ENCODE peak calls at places on chromosome 6, in seven cellular contexts. Y, F, S, V, J, O and P are unnamed samples.

GRCh38 chr6:1611572-1612385 is 2.1 kb downstream of the FOXC1 start:
- DNase-seq in Y (peak; percentile 35), F (no peak), S (peak; percentile 52), O (no peak), J (no peak), V (no peak), P (no peak)

GRCh38 chr6:49001856-49002255 is 461.2 kb downstream of the MMUT start:
- DNase-seq in J (no peak), F (no peak), S (no peak), O (no peak), V (no peak), Y (no peak), P (no peak)

GRCh38 chr6:10522929-10523573 is 1.9 kb downstream of the GCNT2 start:
- DNase-seq in F (no peak), V (peak; percentile 49), J (no peak), S (no peak), O (no peak), Y (peak; percentile 80), P (no peak)

GRCh38 chr6:144746902-144747469 is 461.9 kb downstream of the UTRN start:
- DNase-seq in O (no peak), F (no peak), Y (no peak), J (no peak), V (no peak), S (no peak), P (no peak)

GRCh38 chr6:132868057-132868456 is 53.7 kb downstream of the RPS12 start:
- DNase-seq in J (no peak), O (no peak), Y (no peak), F (no peak), V (no peak), S (no peak), P (no peak)

GRCh38 chr6:95203153-95203754 is 374.1 kb upstream of the MANEA start:
- DNase-seq in S (peak; percentile 6), F (no peak), J (peak; percentile 23), O (peak; percentile 8), Y (peak; percentile 10), V (no peak), P (no peak)

GRCh38 chr6:11921017-11921438 is 91.1 kb upstream of the HIVEP1 start:
- DNase-seq in O (peak; percentile 90), F (peak; percentile 53), J (peak; percentile 8), Y (no peak), S (peak; percentile 46), V (no peak), P (peak; percentile 75)

GRCh38 chr6:112243861-112244415 is 10.4 kb downstream of the LAMA4 start:
- DNase-seq in V (no peak), O (no peak), Y (no peak), J (no peak), S (peak; percentile 16), F (no peak), P (no peak)

GRCh38 chr6:72933216-72933615 is 292.1 kb downstream of the KHDC1L start:
- DNase-seq in S (no peak), Y (no peak), V (no peak), F (no peak), O (no peak), J (no peak), P (no peak)

GRCh38 chr6:137700751-137701477 is 166.1 kb upstream of the TNFAIP3 start:
- DNase-seq in O (no peak), F (no peak), Y (peak; percentile 53), J (no peak), V (no peak), S (no peak), P (no peak)

GRCh38 chr6:68726307-68726706 is 91.2 kb downstream of the ADGRB3 start:
- DNase-seq in Y (no peak), J (no peak), S (no peak), F (no peak), V (no peak), O (no peak), P (no peak)

GRCh38 chr6:26576407-26576843 is 20.3 kb upstream of the ABT1 start:
- DNase-seq in Y (no peak), O (peak; percentile 35), V (no peak), S (peak; percentile 8), J (no peak), F (no peak), P (no peak)

GRCh38 chr6:157682856-157683481 is 140.1 kb upstream of the SNX9 start:
- DNase-seq in F (no peak), Y (peak; percentile 30), V (no peak), S (peak; percentile 40), J (no peak), O (no peak), P (no peak)

GRCh38 chr6:113662688-113663333 is 194.3 kb upstream of the MARCKS start:
- DNase-seq in O (no peak), S (no peak), F (no peak), J (no peak), V (no peak), Y (no peak), P (no peak)

GRCh38 chr6:130020892-130021483 is 2.6 kb downstream of the L3MBTL3 start:
- DNase-seq in Y (peak; percentile 81), F (peak; percentile 87), V (peak; percentile 86), J (peak; percentile 85), S (peak; percentile 93), O (peak; percentile 58), P (peak; percentile 93)
- TF ChIP-seq POLR2AphosphoS5 in Y (no peak), F (no peak), V (no peak), J (no peak), S (no peak), O (no peak), P (peak; percentile 35)

GRCh38 chr6:167791036-167791779 is 35.5 kb upstream of the AFDN start:
- DNase-seq in J (no peak), Y (peak; percentile 53), V (no peak), S (no peak), F (no peak), O (no peak), P (no peak)
- TF ChIP-seq POLR2A in J (no peak), Y (no peak), V (no peak), S (no peak), F (no peak), O (no peak), P (no peak)

DNA sequence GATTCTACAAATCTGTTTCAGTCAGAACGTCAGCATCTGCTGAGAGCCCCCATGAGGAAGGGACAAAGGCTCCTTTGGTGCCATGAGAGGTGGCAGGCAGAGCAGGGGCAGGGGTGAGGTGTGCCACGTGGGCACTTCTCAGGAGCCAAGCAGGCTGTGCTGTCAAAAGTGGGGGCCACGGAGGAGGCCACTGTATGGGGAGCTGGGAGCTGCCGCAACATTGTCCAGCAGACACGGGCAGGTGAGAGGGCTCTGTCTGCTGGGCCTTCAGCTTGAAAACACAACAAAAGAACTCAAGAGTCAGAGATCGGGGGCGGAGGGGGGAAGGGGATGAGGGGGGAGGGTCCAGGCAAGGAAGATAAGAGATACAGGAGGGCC is 21.6 kb upstream of the FOXP4 start:
- DNase-seq in Y (peak; percentile 77), F (no peak), V (no peak), J (no peak), S (no peak), O (no peak), P (no peak)
- H3K27me3 ChIP-seq in Y (no peaks in the 10 kb centered on the region), F (peaks cover 20% of the 10 kb centered on the region), V (no peaks in the 10 kb centered on the region), J (no peaks in the 10 kb centered on the region), S (no peaks in the 10 kb centered on the region), O (peaks cover 18% of the 10 kb centered on the region), P (no peaks in the 10 kb centered on the region)

GRCh38 chr6:169908403-169908933 is 157.0 kb downstream of the ERMARD start:
- DNase-seq in F (no peak), S (no peak), Y (no peak), V (no peak), O (no peak), J (no peak), P (no peak)

GRCh38 chr6:169905041-169905807 is 153.8 kb downstream of the ERMARD start:
- DNase-seq in S (peak; percentile 99), F (no peak), O (no peak), V (no peak), Y (no peak), J (no peak), P (peak; percentile 29)

GRCh38 chr6:169906004-169906740 is 154.8 kb downstream of the ERMARD start:
- DNase-seq in J (no peak), Y (no peak), F (no peak), O (no peak), V (no peak), S (peak; percentile 30), P (peak; percentile 18)

GRCh38 chr6:169907419-169908115 is 156.1 kb downstream of the ERMARD start:
- DNase-seq in F (no peak), J (no peak), V (no peak), S (no peak), O (no peak), Y (no peak), P (no peak)

GRCh38 chr6:169906741-169907418 is 155.5 kb downstream of the ERMARD start:
- DNase-seq in F (no peak), S (no peak), O (no peak), J (no peak), Y (no peak), V (no peak), P (peak; percentile 57)
- TF ChIP-seq POLR2AphosphoS5 in F (no peak), S (no peak), O (no peak), J (no peak), Y (no peak), V (no peak), P (no peak)

DNA sequence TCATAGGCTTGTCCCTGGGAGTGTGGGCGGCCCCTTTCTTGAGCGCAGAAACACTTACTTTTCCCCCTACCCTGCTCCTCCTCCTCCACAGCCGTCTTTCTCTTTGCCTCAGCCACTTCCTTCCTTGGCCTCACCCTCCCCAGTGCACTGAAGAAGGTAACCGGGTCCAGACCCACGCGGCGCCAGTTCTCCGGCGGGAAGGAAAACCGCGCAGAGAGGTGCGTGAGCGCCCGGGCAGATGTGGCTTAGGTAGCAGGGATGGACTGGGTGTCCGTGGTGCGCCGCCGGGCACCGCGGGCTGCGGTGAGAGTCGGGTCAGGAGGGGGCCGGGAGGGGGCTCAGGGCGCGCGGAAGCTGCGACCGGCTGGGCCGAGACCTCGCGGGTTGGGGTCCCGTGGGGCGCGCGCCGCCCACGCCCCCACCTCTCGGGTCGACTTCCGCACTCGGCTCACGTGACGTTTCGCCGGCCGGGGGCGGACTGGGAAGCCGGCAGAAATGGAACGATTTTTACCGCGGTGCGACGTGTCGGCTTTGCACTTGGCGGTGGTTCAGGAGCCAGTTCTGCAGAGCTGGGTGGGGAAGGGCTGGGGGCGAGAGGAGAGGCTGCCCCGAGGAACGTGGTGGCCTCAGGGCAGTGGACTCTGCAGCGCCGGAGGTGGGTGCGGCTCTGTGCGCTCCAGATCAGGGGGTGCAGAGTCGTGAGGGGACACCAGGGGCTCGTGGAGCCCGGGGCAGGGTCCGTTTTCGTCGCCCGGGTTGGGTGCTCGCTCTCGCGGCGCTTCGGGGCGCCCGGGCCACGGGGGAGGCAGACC is at the start of gene ABRACL:
- DNase-seq in Y (no peak), S (peak; percentile 70), V (peak; percentile 88), O (peak; percentile 39), F (peak; percentile 81), J (peak; percentile 56), P (peak; percentile 81)
- TF ChIP-seq POLR2A in Y (no peak), S (peak; percentile 16), V (peak; percentile 59), O (no peak), F (peak; percentile 85), J (peak; percentile 40), P (no peak)

DNA sequence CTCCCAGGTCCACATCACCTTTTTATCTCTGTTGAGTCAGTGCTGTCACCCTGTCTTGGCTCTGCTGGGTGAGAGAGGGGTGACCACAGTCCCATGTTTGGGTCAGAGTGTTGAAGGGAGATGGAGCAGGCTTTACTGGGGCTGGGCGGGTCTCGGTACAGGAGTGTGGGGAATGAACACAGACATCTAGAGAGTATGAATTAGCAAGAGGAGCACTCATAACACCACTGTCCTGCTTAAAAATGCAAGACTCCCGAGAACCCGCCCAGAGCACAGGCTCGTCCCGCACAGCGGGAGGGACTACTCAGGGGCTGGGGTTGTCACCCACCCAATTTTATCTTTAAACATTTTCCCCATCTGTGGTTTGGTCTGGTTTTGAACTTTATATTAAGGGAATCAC is 27.5 kb upstream of the DACT2 start:
- DNase-seq in O (no peak), J (no peak), V (no peak), F (no peak), Y (no peak), S (no peak), P (no peak)
- H3K27me3 ChIP-seq in O (peaks cover 65% of the 10 kb centered on the region), J (no peaks in the 10 kb centered on the region), V (no peaks in the 10 kb centered on the region), F (peaks cover 5% of the 10 kb centered on the region), Y (no peaks in the 10 kb centered on the region), S (no peaks in the 10 kb centered on the region), P (peaks cover 8% of the 10 kb centered on the region)